ENCODE peak calls at places on chromosome 2, in four cellular contexts. P, J, O and S are unnamed samples.

GRCh38 chr2:195666113-195666712 is 9.2 kb downstream of the SLC39A10 start:
- DNase-seq in P (no peak), J (no peak), O (no peak), S (no peak)

GRCh38 chr2:37896319-37896718 is 28.8 kb upstream of the RMDN2 start:
- DNase-seq in P (no peak), J (no peak), O (peak), S (no peak)

GRCh38 chr2:132958887-132959286 is 288.9 kb upstream of the LYPD1 start:
- DNase-seq in P (no peak), J (no peak), O (no peak), S (no peak)

GRCh38 chr2:10009811-10010781 is 33.3 kb upstream of the KLF11 start:
- DNase-seq in P (no peak), J (no peak), O (no peak), S (no peak)

GRCh38 chr2:236818281-236819045 is 248.8 kb downstream of the ACKR3 start:
- DNase-seq in P (no peak), J (no peak), O (no peak), S (no peak)

GRCh38 chr2:235651643-235652042 is 157.8 kb downstream of the AGAP1 start:
- DNase-seq in P (no peak), J (no peak), O (no peak), S (no peak)

GRCh38 chr2:33929467-33929866 is 330.4 kb upstream of the FAM98A start:
- DNase-seq in P (peak), J (no peak), O (no peak), S (no peak)

GRCh38 chr2:151922845-151923666 is 94.8 kb upstream of the ARL5A start:
- DNase-seq in P (no peak), J (no peak), O (peak), S (no peak)

GRCh38 chr2:176081993-176082884 is 1.5 kb downstream of the EVX2 start:
- DNase-seq in P (no peak), J (no peak), O (no peak), S (no peak)

GRCh38 chr2:164890533-164890932 is 48.9 kb upstream of the COBLL1 start:
- DNase-seq in P (no peak), J (no peak), O (no peak), S (no peak)
- TF ChIP-seq FOXK2 in P (no peak), J (no peak), O (no peak), S (no peak)

GRCh38 chr2:134173338-134174016 is 80.4 kb upstream of the MGAT5 start:
- DNase-seq in P (no peak), J (no peak), O (no peak), S (no peak)
- TF ChIP-seq FOXK2 in P (no peak), J (no peak), O (no peak), S (no peak)

GRCh38 chr2:192315543-192315942 is 120.8 kb upstream of the TMEFF2 start:
- DNase-seq in P (no peak), J (no peak), O (no peak), S (no peak)
- TF ChIP-seq FOXK2 in P (no peak), J (no peak), O (no peak), S (no peak)

GRCh38 chr2:159637988-159638501 is 21.7 kb upstream of the BAZ2B start:
- DNase-seq in P (no peak), J (no peak), O (no peak), S (no peak)
- TF ChIP-seq FOXK2 in P (no peak), J (no peak), O (no peak), S (no peak)

DNA sequence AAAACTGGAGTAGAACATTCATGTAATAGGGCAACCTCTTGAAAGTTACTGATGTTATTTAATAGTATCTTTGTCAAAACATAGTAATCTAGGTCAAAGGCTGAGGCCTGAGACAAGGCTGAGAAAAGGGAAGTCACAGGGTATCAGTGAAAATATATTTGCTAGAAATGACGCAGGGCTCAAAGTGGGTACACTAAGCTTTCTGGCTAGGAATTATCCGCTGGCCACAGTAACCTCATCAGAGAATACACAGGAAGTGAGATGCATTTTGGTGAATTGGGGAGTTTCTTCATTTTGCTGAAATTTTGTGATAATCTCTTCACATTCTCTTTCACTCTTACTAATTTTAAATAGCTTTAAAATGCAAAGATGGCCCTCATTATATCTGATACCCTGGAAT is 206.8 kb downstream of the OTX1 start:
- DNase-seq in P (peak), J (no peak), O (no peak), S (no peak)
- TF ChIP-seq FOXK2 in P (no peak), J (no peak), O (no peak), S (no peak)

DNA sequence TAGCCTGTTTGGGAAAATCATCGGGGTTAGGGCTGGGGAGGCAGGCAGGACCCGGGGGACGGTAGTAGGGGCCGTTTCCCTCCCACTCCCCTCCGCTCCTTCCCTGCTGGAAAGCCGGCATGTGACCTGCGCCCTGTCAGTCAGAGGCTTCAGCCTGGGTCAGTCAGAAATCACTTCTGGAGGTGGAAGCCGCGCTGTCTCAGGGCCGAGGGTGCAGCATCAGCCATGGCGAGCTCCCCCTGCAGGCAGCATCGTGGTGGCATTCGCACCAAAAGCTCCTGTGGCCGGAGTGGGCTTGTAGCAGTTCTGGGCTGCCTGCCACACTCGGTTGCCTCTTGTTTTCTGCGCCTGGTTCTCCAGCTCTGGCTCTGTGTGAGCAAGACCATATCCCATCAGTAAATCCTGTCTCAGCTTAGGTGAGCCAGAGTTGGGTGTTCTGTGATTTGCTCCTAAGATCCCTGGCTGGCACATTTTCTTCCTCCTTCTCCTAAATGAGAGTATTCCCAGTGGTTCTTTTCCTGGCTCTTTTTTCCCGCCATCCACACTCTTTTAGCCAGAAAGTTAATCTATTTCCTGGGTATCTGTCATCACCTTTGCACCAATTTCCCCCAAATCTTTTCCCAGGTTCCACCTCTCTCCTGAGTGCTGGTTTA is 123.9 kb upstream of the CD302 start:
- DNase-seq in P (no peak), J (peak), O (peak), S (peak)
- TF ChIP-seq FOXK2 in P (peak), J (no peak), O (no peak), S (no peak)

DNA sequence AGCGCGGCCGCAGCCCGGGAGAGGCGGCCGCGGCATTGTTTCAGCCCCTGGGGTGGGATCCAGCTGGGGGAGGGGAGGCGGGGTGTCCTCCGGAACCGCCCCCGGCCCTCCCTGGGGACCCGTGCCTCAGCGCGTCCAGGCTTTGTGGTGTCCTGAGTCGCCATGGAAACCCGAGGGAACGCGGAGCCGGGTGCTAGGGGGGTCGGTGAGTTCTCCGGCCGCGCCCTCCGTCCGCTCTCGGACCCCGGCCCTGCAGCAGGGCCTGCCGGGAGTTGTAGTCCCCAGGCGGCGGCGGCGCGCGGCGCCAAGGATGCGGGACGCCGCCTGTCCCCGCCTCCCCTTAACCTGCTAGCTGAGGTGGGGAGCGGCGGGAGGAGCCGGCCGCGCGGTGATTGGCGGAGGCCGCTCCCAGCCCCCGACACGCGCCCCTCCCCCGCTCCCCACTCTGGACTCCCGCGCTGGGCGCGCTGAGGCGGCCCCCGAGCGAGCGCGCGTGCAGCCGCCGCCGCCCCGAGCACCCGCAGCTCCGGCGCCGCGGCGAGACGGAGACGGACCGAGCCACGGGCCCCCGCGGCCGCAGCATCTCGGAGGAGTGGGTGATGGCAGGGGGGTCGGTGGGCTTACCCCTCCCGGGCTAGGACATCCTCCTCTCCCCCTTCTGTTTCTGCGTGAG is at the start of gene DPYSL5:
- DNase-seq in P (no peak), J (peak), O (no peak), S (peak)
- TF ChIP-seq FOXK2 in P (no peak), J (no peak), O (no peak), S (no peak)

DNA sequence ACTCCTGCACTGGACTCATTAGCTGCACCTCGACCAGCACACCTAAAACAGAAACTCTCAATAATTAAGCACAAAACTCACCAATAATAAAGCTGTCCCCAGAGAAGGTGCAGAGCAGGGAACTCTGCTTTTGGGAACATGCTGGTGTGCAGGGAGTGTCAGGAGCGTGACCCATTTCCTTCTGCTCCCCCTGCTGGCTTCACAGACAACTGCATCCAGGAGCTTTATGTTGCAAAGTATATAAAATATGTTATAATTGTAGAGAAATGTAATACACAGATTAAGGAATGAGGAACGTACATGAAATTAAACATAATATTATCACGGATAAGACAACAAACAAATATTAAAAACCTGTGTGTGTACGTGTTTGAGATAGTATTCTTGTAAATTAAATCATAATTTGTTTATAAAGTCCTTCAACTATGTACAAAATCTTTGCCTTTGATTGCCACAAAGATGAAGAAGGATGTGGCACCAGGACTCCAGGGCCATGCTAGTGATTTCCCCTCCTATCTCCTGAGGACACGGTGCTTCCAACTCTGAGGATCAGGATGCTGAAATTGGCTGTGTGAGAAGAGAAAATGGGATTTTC is 68.6 kb upstream of the MAL start:
- DNase-seq in P (no peak), J (peak), O (peak), S (peak)
- TF ChIP-seq FOXK2 in P (no peak), J (no peak), O (no peak), S (no peak)

GRCh38 chr2:105339414-105339813 is 2.1 kb downstream of the C2orf49 start:
- DNase-seq in P (no peak), J (no peak), O (no peak), S (no peak)

GRCh38 chr2:105336786-105337121 is 586 bp upstream of the C2orf49 start:
- DNase-seq in P (no peak), J (no peak), O (no peak), S (no peak)

GRCh38 chr2:105335469-105335868 is 1.9 kb upstream of the C2orf49 start:
- DNase-seq in P (no peak), J (no peak), O (no peak), S (no peak)

GRCh38 chr2:105337122-105338019 is at the start of gene C2orf49:
- DNase-seq in P (no peak), J (peak), O (peak), S (peak)

DNA sequence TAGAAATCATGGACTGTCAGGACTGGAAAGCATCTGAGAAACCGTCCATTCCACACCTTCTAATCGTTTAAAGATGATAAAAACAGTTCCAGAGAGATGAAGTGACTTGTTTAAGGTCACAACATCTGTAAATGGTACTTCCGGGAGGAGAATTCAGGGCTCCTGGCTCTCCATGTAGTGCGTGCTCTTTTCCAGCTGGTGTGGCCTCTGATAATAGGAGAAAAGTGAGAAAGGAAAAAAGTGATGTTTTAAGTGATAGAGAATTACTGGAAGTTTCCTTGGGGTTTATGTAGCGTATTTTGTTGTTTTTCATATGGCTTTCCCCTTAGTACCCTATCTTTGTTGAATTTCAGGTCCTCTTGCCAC is 663 bp downstream of the C2orf49 start:
- DNase-seq in P (no peak), J (no peak), O (no peak), S (no peak)
- TF ChIP-seq FOXK2 in P (no peak), J (no peak), O (no peak), S (no peak)

GRCh38 chr2:232749331-232749730 is 27.0 kb downstream of the KCNJ13 start:
- DNase-seq in P (no peak), J (no peak), O (no peak), S (no peak)
- TF ChIP-seq FOXK2 in P (no peak), J (no peak), O (no peak), S (no peak)